ENCODE peak calls at places on chromosomes 11 and 22, in five cellular contexts. One of them, this sample, is unnamed.

GRCh38 chr11:73143126-73143838 is 1.2 kb upstream of the FCHSD2 start:
- DNase-seq in gastrocnemius medialis: no peak
- DNase-seq in GM12864: no peak
- DNase-seq in prostate gland: no peak
- DNase-seq in cardiac fibroblast: peak; percentile 54
- DNase-seq in this sample: peak; percentile 69

GRCh38 chr11:17544181-17544622 is at the start of gene USH1C:
- DNase-seq in cardiac fibroblast: no peak
- DNase-seq in prostate gland: no peak
- DNase-seq in GM12864: no peak
- DNase-seq in gastrocnemius medialis: no peak
- DNase-seq in this sample: peak; percentile 55

GRCh38 chr11:5992604-5993251 is 5.9 kb upstream of the OR52L1 start:
- DNase-seq in gastrocnemius medialis: no peak
- DNase-seq in cardiac fibroblast: peak; percentile 23
- DNase-seq in prostate gland: no peak
- DNase-seq in GM12864: no peak
- DNase-seq in this sample: no peak

GRCh38 chr22:42726811-42727210 is 6.1 kb upstream of the A4GALT start:
- DNase-seq in GM12864: no peak
- DNase-seq in gastrocnemius medialis: no peak
- DNase-seq in cardiac fibroblast: no peak
- DNase-seq in prostate gland: no peak
- DNase-seq in this sample: no peak

GRCh38 chr11:3786781-3787428 is 10.4 kb downstream of the NUP98 start:
- DNase-seq in prostate gland: no peak
- DNase-seq in gastrocnemius medialis: no peak
- DNase-seq in GM12864: no peak
- DNase-seq in cardiac fibroblast: peak; percentile 30
- DNase-seq in this sample: no peak

GRCh38 chr22:23790819-23791736 is 4.3 kb downstream of the SMARCB1 start:
- DNase-seq in cardiac fibroblast: peak; percentile 76
- DNase-seq in prostate gland: no peak
- DNase-seq in gastrocnemius medialis: no peak
- DNase-seq in GM12864: no peak
- DNase-seq in this sample: no peak

GRCh38 chr11:61553373-61554171 is 27.3 kb downstream of the SYT7 start:
- DNase-seq in prostate gland: peak; percentile 51
- DNase-seq in gastrocnemius medialis: no peak
- DNase-seq in cardiac fibroblast: no peak
- DNase-seq in GM12864: no peak
- DNase-seq in this sample: no peak

GRCh38 chr11:3775761-3776406 is 21.5 kb downstream of the NUP98 start:
- DNase-seq in GM12864: no peak
- DNase-seq in prostate gland: no peak
- DNase-seq in gastrocnemius medialis: peak; percentile 24
- DNase-seq in cardiac fibroblast: peak; percentile 35
- DNase-seq in this sample: no peak

GRCh38 chr22:17788023-17788330 is 13.7 kb upstream of the BID start:
- DNase-seq in prostate gland: no peak
- DNase-seq in cardiac fibroblast: no peak
- DNase-seq in gastrocnemius medialis: no peak
- DNase-seq in GM12864: no peak
- DNase-seq in this sample: no peak

GRCh38 chr11:537622-538430 is 499 bp downstream of the LRRC56 start:
- DNase-seq in prostate gland: no peak
- DNase-seq in GM12864: no peak
- DNase-seq in cardiac fibroblast: no peak
- DNase-seq in gastrocnemius medialis: no peak
- DNase-seq in this sample: no peak

GRCh38 chr11:1179641-1180040 is 21.9 kb downstream of the MUC5AC start:
- DNase-seq in GM12864: no peak
- DNase-seq in prostate gland: no peak
- DNase-seq in gastrocnemius medialis: no peak
- DNase-seq in cardiac fibroblast: no peak
- DNase-seq in this sample: no peak

GRCh38 chr11:7467652-7468051 is 17.7 kb upstream of the OLFML1 start:
- DNase-seq in cardiac fibroblast: no peak
- DNase-seq in prostate gland: no peak
- DNase-seq in gastrocnemius medialis: no peak
- DNase-seq in GM12864: no peak
- DNase-seq in this sample: no peak

DNA sequence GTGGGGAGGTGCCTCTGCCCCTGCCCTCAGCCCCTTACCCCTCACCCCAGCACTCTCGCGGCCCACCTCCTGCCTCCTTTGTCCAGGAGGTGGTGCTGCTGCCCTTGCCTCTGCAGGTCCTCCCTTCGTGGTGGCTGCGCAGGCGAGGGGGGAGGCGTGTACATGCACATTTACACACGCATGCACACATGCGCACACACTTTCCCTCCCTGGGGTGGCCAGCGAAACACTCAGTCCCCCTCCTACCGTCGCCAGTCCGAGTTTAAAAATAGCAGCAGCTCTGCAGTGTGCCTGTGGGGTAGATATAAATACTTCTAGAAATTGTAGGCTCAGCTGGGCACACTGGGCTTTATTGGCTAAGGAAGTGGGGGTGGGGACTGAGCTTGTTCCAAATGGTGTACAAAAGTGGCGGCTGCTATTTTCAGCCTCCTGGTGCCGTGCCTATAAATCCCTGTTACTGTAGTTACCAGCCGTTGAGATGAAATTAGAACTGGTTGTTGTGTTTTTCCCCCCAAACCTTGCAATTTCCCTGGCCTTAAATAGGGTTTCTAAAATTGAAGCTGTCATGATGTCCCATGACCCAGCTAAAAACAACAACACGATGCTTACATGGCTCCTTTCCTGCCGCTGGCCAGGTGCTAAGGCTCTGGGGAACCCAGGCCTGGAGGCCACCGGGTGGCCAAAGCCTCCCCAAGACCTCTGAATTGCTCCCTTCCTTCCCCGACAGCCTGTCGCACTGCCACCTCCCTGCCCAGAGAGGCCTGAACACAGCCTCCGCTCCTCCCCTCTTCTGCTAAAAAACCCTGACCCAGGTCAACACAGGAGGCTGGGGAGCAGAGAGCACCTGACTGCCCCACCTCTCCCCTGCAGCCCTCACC is 12.4 kb downstream of the PICK1 start:
- DNase-seq in prostate gland: peak; percentile 77
- DNase-seq in cardiac fibroblast: peak; percentile 48
- DNase-seq in GM12864: peak; percentile 13
- DNase-seq in gastrocnemius medialis: peak; percentile 85
- DNase-seq in this sample: no peak
- TF ChIP-seq CTCF in prostate gland: no peak
- TF ChIP-seq CTCF in cardiac fibroblast: peak; percentile 77
- TF ChIP-seq CTCF in GM12864: peak; percentile 14
- TF ChIP-seq CTCF in gastrocnemius medialis: peak; percentile 72
- TF ChIP-seq CTCF in this sample: peak; percentile 30

GRCh38 chr11:111737877-111738205 is 28.3 kb downstream of the PPP2R1B start:
- DNase-seq in cardiac fibroblast: peak; percentile 71
- DNase-seq in GM12864: no peak
- DNase-seq in gastrocnemius medialis: peak; percentile 16
- DNase-seq in prostate gland: no peak
- DNase-seq in this sample: no peak
- TF ChIP-seq CTCF in cardiac fibroblast: no peak
- TF ChIP-seq CTCF in GM12864: no peak
- TF ChIP-seq CTCF in gastrocnemius medialis: no peak
- TF ChIP-seq CTCF in prostate gland: no peak
- TF ChIP-seq CTCF in this sample: no peak

GRCh38 chr11:57244911-57245310 is 7.9 kb upstream of the APLNR start:
- DNase-seq in cardiac fibroblast: no peak
- DNase-seq in gastrocnemius medialis: no peak
- DNase-seq in prostate gland: no peak
- DNase-seq in GM12864: no peak
- DNase-seq in this sample: no peak

GRCh38 chr11:57249384-57250319 is 12.6 kb upstream of the APLNR start:
- DNase-seq in cardiac fibroblast: peak; percentile 76
- DNase-seq in GM12864: no peak
- DNase-seq in gastrocnemius medialis: no peak
- DNase-seq in prostate gland: peak; percentile 53
- DNase-seq in this sample: peak; percentile 66

GRCh38 chr11:57251037-57251436 is 14.0 kb upstream of the APLNR start:
- DNase-seq in gastrocnemius medialis: no peak
- DNase-seq in GM12864: no peak
- DNase-seq in prostate gland: no peak
- DNase-seq in cardiac fibroblast: no peak
- DNase-seq in this sample: no peak

GRCh38 chr11:57251491-57252104 is 14.5 kb upstream of the APLNR start:
- DNase-seq in prostate gland: no peak
- DNase-seq in gastrocnemius medialis: peak; percentile 28
- DNase-seq in cardiac fibroblast: peak; percentile 79
- DNase-seq in GM12864: no peak
- DNase-seq in this sample: peak; percentile 74

GRCh38 chr11:57248780-57249383 is 11.8 kb upstream of the APLNR start:
- DNase-seq in gastrocnemius medialis: no peak
- DNase-seq in cardiac fibroblast: peak; percentile 81
- DNase-seq in prostate gland: peak; percentile 24
- DNase-seq in GM12864: no peak
- DNase-seq in this sample: peak; percentile 59
- TF ChIP-seq CTCF in gastrocnemius medialis: peak; percentile 45
- TF ChIP-seq CTCF in cardiac fibroblast: peak; percentile 82
- TF ChIP-seq CTCF in prostate gland: peak; percentile 21
- TF ChIP-seq CTCF in GM12864: peak; percentile 76
- TF ChIP-seq CTCF in this sample: peak; percentile 32

GRCh38 chr22:22208657-22209056 is 35.9 kb upstream of the VPREB1 start:
- DNase-seq in gastrocnemius medialis: no peak
- DNase-seq in prostate gland: no peak
- DNase-seq in GM12864: no peak
- DNase-seq in cardiac fibroblast: no peak
- DNase-seq in this sample: no peak

GRCh38 chr22:22210889-22211833 is 33.4 kb upstream of the VPREB1 start:
- DNase-seq in GM12864: no peak
- DNase-seq in prostate gland: no peak
- DNase-seq in cardiac fibroblast: no peak
- DNase-seq in gastrocnemius medialis: no peak
- DNase-seq in this sample: no peak

GRCh38 chr22:22210375-22210774 is 34.2 kb upstream of the VPREB1 start:
- DNase-seq in cardiac fibroblast: peak; percentile 23
- DNase-seq in prostate gland: no peak
- DNase-seq in GM12864: peak; percentile 56
- DNase-seq in gastrocnemius medialis: no peak
- DNase-seq in this sample: no peak

GRCh38 chr22:22203048-22203971 is 41.3 kb upstream of the VPREB1 start:
- DNase-seq in GM12864: no peak
- DNase-seq in gastrocnemius medialis: no peak
- DNase-seq in cardiac fibroblast: no peak
- DNase-seq in prostate gland: no peak
- DNase-seq in this sample: no peak

GRCh38 chr22:22207845-22208564 is 36.6 kb upstream of the VPREB1 start:
- DNase-seq in cardiac fibroblast: peak; percentile 79
- DNase-seq in GM12864: peak; percentile 86
- DNase-seq in prostate gland: peak; percentile 20
- DNase-seq in gastrocnemius medialis: peak; percentile 11
- DNase-seq in this sample: peak; percentile 89
- TF ChIP-seq CTCF in cardiac fibroblast: peak; percentile 74
- TF ChIP-seq CTCF in GM12864: peak; percentile 83
- TF ChIP-seq CTCF in prostate gland: no peak
- TF ChIP-seq CTCF in gastrocnemius medialis: peak; percentile 39
- TF ChIP-seq CTCF in this sample: peak; percentile 70

GRCh38 chr11:93869830-93870229 is 19.4 kb upstream of the VSTM5 start:
- DNase-seq in cardiac fibroblast: no peak
- DNase-seq in GM12864: no peak
- DNase-seq in prostate gland: no peak
- DNase-seq in gastrocnemius medialis: no peak
- DNase-seq in this sample: no peak
- TF ChIP-seq CTCF in cardiac fibroblast: no peak
- TF ChIP-seq CTCF in GM12864: no peak
- TF ChIP-seq CTCF in prostate gland: no peak
- TF ChIP-seq CTCF in gastrocnemius medialis: no peak
- TF ChIP-seq CTCF in this sample: no peak

DNA sequence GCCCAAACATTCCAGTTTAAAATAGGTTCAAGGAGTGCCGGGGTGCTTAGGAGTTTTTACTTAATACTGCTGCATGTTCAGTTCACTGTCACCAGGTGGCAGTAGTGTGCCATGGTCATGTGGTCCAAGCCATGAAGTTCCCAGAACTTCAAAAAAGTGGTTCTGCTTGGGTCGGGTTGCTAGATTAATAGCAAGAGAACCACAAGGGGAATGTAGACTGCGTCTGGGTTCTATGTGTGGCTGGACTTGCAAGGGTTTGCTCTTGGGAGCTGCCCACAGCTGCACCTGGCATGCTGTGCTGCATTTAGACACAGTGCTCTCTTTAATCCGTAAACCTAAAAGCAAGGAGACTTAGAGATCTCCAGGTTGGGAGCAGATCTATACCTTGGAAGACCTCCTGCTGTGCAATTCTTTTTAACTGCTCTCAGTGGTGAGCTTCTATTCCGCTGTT is 6.5 kb upstream of the SPON1 start:
- DNase-seq in cardiac fibroblast: peak; percentile 84
- DNase-seq in GM12864: peak; percentile 27
- DNase-seq in prostate gland: peak; percentile 46
- DNase-seq in gastrocnemius medialis: peak; percentile 17
- DNase-seq in this sample: peak; percentile 64
- TF ChIP-seq CTCF in cardiac fibroblast: peak; percentile 91
- TF ChIP-seq CTCF in GM12864: peak; percentile 77
- TF ChIP-seq CTCF in prostate gland: peak; percentile 75
- TF ChIP-seq CTCF in gastrocnemius medialis: peak; percentile 68
- TF ChIP-seq CTCF in this sample: peak; percentile 86

GRCh38 chr22:26393929-26394328 is 35.1 kb upstream of the ASPHD2 start:
- DNase-seq in cardiac fibroblast: no peak
- DNase-seq in gastrocnemius medialis: no peak
- DNase-seq in GM12864: no peak
- DNase-seq in prostate gland: no peak
- DNase-seq in this sample: no peak

GRCh38 chr22:26394787-26395186 is 34.3 kb upstream of the ASPHD2 start:
- DNase-seq in cardiac fibroblast: no peak
- DNase-seq in gastrocnemius medialis: no peak
- DNase-seq in GM12864: no peak
- DNase-seq in prostate gland: no peak
- DNase-seq in this sample: no peak

GRCh38 chr22:26389125-26389524 is 39.9 kb upstream of the ASPHD2 start:
- DNase-seq in cardiac fibroblast: no peak
- DNase-seq in GM12864: no peak
- DNase-seq in gastrocnemius medialis: no peak
- DNase-seq in prostate gland: no peak
- DNase-seq in this sample: no peak

GRCh38 chr22:26395926-26396325 is 33.1 kb upstream of the ASPHD2 start:
- DNase-seq in prostate gland: no peak
- DNase-seq in cardiac fibroblast: no peak
- DNase-seq in GM12864: no peak
- DNase-seq in gastrocnemius medialis: no peak
- DNase-seq in this sample: no peak

GRCh38 chr22:26391623-26392022 is 37.4 kb upstream of the ASPHD2 start:
- DNase-seq in gastrocnemius medialis: no peak
- DNase-seq in cardiac fibroblast: no peak
- DNase-seq in GM12864: no peak
- DNase-seq in prostate gland: no peak
- DNase-seq in this sample: no peak
- TF ChIP-seq CTCF in gastrocnemius medialis: no peak
- TF ChIP-seq CTCF in cardiac fibroblast: no peak
- TF ChIP-seq CTCF in GM12864: no peak
- TF ChIP-seq CTCF in prostate gland: no peak
- TF ChIP-seq CTCF in this sample: no peak

DNA sequence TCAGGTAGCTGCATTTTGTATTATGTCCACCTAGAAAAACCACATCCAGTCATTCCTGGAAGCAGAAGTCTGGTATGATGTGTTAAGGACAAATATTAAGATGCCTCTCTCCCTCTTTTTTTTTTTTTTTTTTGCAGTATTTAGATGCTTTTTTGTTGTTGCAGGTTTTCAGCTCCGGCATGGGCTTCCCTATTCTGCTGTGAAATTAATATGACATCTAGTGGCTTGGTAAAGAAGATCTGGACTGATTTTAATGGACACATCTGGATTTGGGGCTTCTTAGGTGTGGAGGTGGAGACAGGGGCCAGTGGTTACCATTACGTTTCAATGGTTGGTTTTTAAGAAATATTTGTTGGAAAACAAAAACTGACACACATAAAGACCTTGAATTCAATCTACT is 47.5 kb upstream of the RASSF10 start:
- DNase-seq in GM12864: no peak
- DNase-seq in cardiac fibroblast: peak; percentile 52
- DNase-seq in gastrocnemius medialis: no peak
- DNase-seq in prostate gland: no peak
- DNase-seq in this sample: no peak
- TF ChIP-seq CTCF in GM12864: no peak
- TF ChIP-seq CTCF in cardiac fibroblast: peak; percentile 2
- TF ChIP-seq CTCF in gastrocnemius medialis: no peak
- TF ChIP-seq CTCF in prostate gland: no peak
- TF ChIP-seq CTCF in this sample: no peak